ENCODE peak calls at places on chromosomes 6 and 20, in eight cellular contexts. One of them, this sample, is unnamed.

GRCh38 chr6:38271081-38271480 is 368.6 kb downstream of the BTBD9 start:
- DNase-seq in activated naive CD4-positive, alpha-beta T cell treated with anti-CD3 and anti-CD28 coated beads for 36 hours: no peak
- DNase-seq in stimulated activated CD8-positive, alpha-beta memory T cell treated with anti-CD3 and anti-CD28 coated beads, Interleukin-15, amount 100 ng/mL, for 24 hours: no peak
- DNase-seq in DMS153: no peak
- DNase-seq in D341Med: no peak
- DNase-seq in T1000: no peak
- DNase-seq in AG04450: no peak
- DNase-seq in pulmonary artery endothelial cell: no peak
- DNase-seq in this sample: no peak

GRCh38 chr6:151067684-151068596 is 171.8 kb upstream of the AKAP12 start:
- DNase-seq in activated naive CD4-positive, alpha-beta T cell treated with anti-CD3 and anti-CD28 coated beads for 36 hours: no peak
- DNase-seq in stimulated activated CD8-positive, alpha-beta memory T cell treated with anti-CD3 and anti-CD28 coated beads, Interleukin-15, amount 100 ng/mL, for 24 hours: no peak
- DNase-seq in DMS153: peak
- DNase-seq in D341Med: no peak
- DNase-seq in T1000: peak
- DNase-seq in AG04450: peak
- DNase-seq in pulmonary artery endothelial cell: peak
- DNase-seq in this sample: no peak

GRCh38 chr6:123962508-123962907 is 158.8 kb downstream of the NKAIN2 start:
- DNase-seq in activated naive CD4-positive, alpha-beta T cell treated with anti-CD3 and anti-CD28 coated beads for 36 hours: no peak
- DNase-seq in stimulated activated CD8-positive, alpha-beta memory T cell treated with anti-CD3 and anti-CD28 coated beads, Interleukin-15, amount 100 ng/mL, for 24 hours: no peak
- DNase-seq in DMS153: peak
- DNase-seq in D341Med: no peak
- DNase-seq in T1000: no peak
- DNase-seq in AG04450: no peak
- DNase-seq in pulmonary artery endothelial cell: no peak
- DNase-seq in this sample: no peak

GRCh38 chr6:90169328-90169886 is 127.2 kb downstream of the BACH2 start:
- DNase-seq in activated naive CD4-positive, alpha-beta T cell treated with anti-CD3 and anti-CD28 coated beads for 36 hours: no peak
- DNase-seq in stimulated activated CD8-positive, alpha-beta memory T cell treated with anti-CD3 and anti-CD28 coated beads, Interleukin-15, amount 100 ng/mL, for 24 hours: no peak
- DNase-seq in DMS153: no peak
- DNase-seq in D341Med: no peak
- DNase-seq in T1000: no peak
- DNase-seq in AG04450: no peak
- DNase-seq in pulmonary artery endothelial cell: no peak
- DNase-seq in this sample: no peak

GRCh38 chr6:142647436-142648389 is 297.3 kb downstream of the HIVEP2 start:
- DNase-seq in activated naive CD4-positive, alpha-beta T cell treated with anti-CD3 and anti-CD28 coated beads for 36 hours: no peak
- DNase-seq in stimulated activated CD8-positive, alpha-beta memory T cell treated with anti-CD3 and anti-CD28 coated beads, Interleukin-15, amount 100 ng/mL, for 24 hours: no peak
- DNase-seq in DMS153: no peak
- DNase-seq in D341Med: no peak
- DNase-seq in T1000: no peak
- DNase-seq in AG04450: no peak
- DNase-seq in pulmonary artery endothelial cell: no peak
- DNase-seq in this sample: no peak

GRCh38 chr20:9403481-9403880 is 110.9 kb upstream of the LAMP5 start:
- DNase-seq in activated naive CD4-positive, alpha-beta T cell treated with anti-CD3 and anti-CD28 coated beads for 36 hours: no peak
- DNase-seq in stimulated activated CD8-positive, alpha-beta memory T cell treated with anti-CD3 and anti-CD28 coated beads, Interleukin-15, amount 100 ng/mL, for 24 hours: no peak
- DNase-seq in DMS153: no peak
- DNase-seq in D341Med: no peak
- DNase-seq in T1000: no peak
- DNase-seq in AG04450: no peak
- DNase-seq in pulmonary artery endothelial cell: no peak
- DNase-seq in this sample: no peak

GRCh38 chr6:107823047-107823557 is 1.0 kb downstream of the SCML4 start:
- DNase-seq in activated naive CD4-positive, alpha-beta T cell treated with anti-CD3 and anti-CD28 coated beads for 36 hours: peak
- DNase-seq in stimulated activated CD8-positive, alpha-beta memory T cell treated with anti-CD3 and anti-CD28 coated beads, Interleukin-15, amount 100 ng/mL, for 24 hours: no peak
- DNase-seq in DMS153: no peak
- DNase-seq in D341Med: no peak
- DNase-seq in T1000: no peak
- DNase-seq in AG04450: no peak
- DNase-seq in pulmonary artery endothelial cell: no peak
- DNase-seq in this sample: no peak

GRCh38 chr6:4953440-4953839 is 50.4 kb downstream of the RPP40 start:
- DNase-seq in activated naive CD4-positive, alpha-beta T cell treated with anti-CD3 and anti-CD28 coated beads for 36 hours: no peak
- DNase-seq in stimulated activated CD8-positive, alpha-beta memory T cell treated with anti-CD3 and anti-CD28 coated beads, Interleukin-15, amount 100 ng/mL, for 24 hours: no peak
- DNase-seq in DMS153: no peak
- DNase-seq in D341Med: no peak
- DNase-seq in T1000: no peak
- DNase-seq in AG04450: no peak
- DNase-seq in pulmonary artery endothelial cell: no peak
- DNase-seq in this sample: no peak

GRCh38 chr20:32010666-32011065 is 428 bp downstream of the CCM2L start:
- DNase-seq in activated naive CD4-positive, alpha-beta T cell treated with anti-CD3 and anti-CD28 coated beads for 36 hours: no peak
- DNase-seq in stimulated activated CD8-positive, alpha-beta memory T cell treated with anti-CD3 and anti-CD28 coated beads, Interleukin-15, amount 100 ng/mL, for 24 hours: no peak
- DNase-seq in DMS153: no peak
- DNase-seq in D341Med: no peak
- DNase-seq in T1000: no peak
- DNase-seq in AG04450: no peak
- DNase-seq in pulmonary artery endothelial cell: no peak
- DNase-seq in this sample: no peak

GRCh38 chr6:121756643-121757042 is 321.2 kb downstream of the GJA1 start:
- DNase-seq in activated naive CD4-positive, alpha-beta T cell treated with anti-CD3 and anti-CD28 coated beads for 36 hours: no peak
- DNase-seq in stimulated activated CD8-positive, alpha-beta memory T cell treated with anti-CD3 and anti-CD28 coated beads, Interleukin-15, amount 100 ng/mL, for 24 hours: no peak
- DNase-seq in DMS153: no peak
- DNase-seq in D341Med: no peak
- DNase-seq in T1000: no peak
- DNase-seq in AG04450: no peak
- DNase-seq in pulmonary artery endothelial cell: no peak
- DNase-seq in this sample: no peak

GRCh38 chr6:139540276-139540675 is 165.8 kb upstream of the CITED2 start:
- DNase-seq in activated naive CD4-positive, alpha-beta T cell treated with anti-CD3 and anti-CD28 coated beads for 36 hours: peak
- DNase-seq in stimulated activated CD8-positive, alpha-beta memory T cell treated with anti-CD3 and anti-CD28 coated beads, Interleukin-15, amount 100 ng/mL, for 24 hours: no peak
- DNase-seq in DMS153: no peak
- DNase-seq in D341Med: no peak
- DNase-seq in T1000: no peak
- DNase-seq in AG04450: no peak
- DNase-seq in pulmonary artery endothelial cell: no peak
- DNase-seq in this sample: peak

GRCh38 chr6:134077301-134077700 is 24.9 kb upstream of the SLC2A12 start:
- DNase-seq in activated naive CD4-positive, alpha-beta T cell treated with anti-CD3 and anti-CD28 coated beads for 36 hours: no peak
- DNase-seq in stimulated activated CD8-positive, alpha-beta memory T cell treated with anti-CD3 and anti-CD28 coated beads, Interleukin-15, amount 100 ng/mL, for 24 hours: no peak
- DNase-seq in DMS153: no peak
- DNase-seq in D341Med: no peak
- DNase-seq in T1000: no peak
- DNase-seq in AG04450: no peak
- DNase-seq in pulmonary artery endothelial cell: no peak
- DNase-seq in this sample: no peak

GRCh38 chr6:11974089-11974488 is 38.0 kb upstream of the HIVEP1 start:
- DNase-seq in activated naive CD4-positive, alpha-beta T cell treated with anti-CD3 and anti-CD28 coated beads for 36 hours: no peak
- DNase-seq in stimulated activated CD8-positive, alpha-beta memory T cell treated with anti-CD3 and anti-CD28 coated beads, Interleukin-15, amount 100 ng/mL, for 24 hours: no peak
- DNase-seq in DMS153: no peak
- DNase-seq in D341Med: no peak
- DNase-seq in T1000: no peak
- DNase-seq in AG04450: no peak
- DNase-seq in pulmonary artery endothelial cell: no peak
- DNase-seq in this sample: peak

GRCh38 chr6:168196385-168196860 is 117.4 kb upstream of the FRMD1 start:
- DNase-seq in activated naive CD4-positive, alpha-beta T cell treated with anti-CD3 and anti-CD28 coated beads for 36 hours: no peak
- DNase-seq in stimulated activated CD8-positive, alpha-beta memory T cell treated with anti-CD3 and anti-CD28 coated beads, Interleukin-15, amount 100 ng/mL, for 24 hours: no peak
- DNase-seq in DMS153: peak
- DNase-seq in D341Med: no peak
- DNase-seq in T1000: no peak
- DNase-seq in AG04450: no peak
- DNase-seq in pulmonary artery endothelial cell: no peak
- DNase-seq in this sample: no peak

GRCh38 chr6:72784581-72784980 is 162.7 kb downstream of the KCNQ5 start:
- DNase-seq in activated naive CD4-positive, alpha-beta T cell treated with anti-CD3 and anti-CD28 coated beads for 36 hours: no peak
- DNase-seq in stimulated activated CD8-positive, alpha-beta memory T cell treated with anti-CD3 and anti-CD28 coated beads, Interleukin-15, amount 100 ng/mL, for 24 hours: no peak
- DNase-seq in DMS153: no peak
- DNase-seq in D341Med: no peak
- DNase-seq in T1000: peak
- DNase-seq in AG04450: no peak
- DNase-seq in pulmonary artery endothelial cell: no peak
- DNase-seq in this sample: peak

GRCh38 chr6:30600576-30600975 is 16.5 kb downstream of the PPP1R10 start:
- DNase-seq in activated naive CD4-positive, alpha-beta T cell treated with anti-CD3 and anti-CD28 coated beads for 36 hours: no peak
- DNase-seq in stimulated activated CD8-positive, alpha-beta memory T cell treated with anti-CD3 and anti-CD28 coated beads, Interleukin-15, amount 100 ng/mL, for 24 hours: no peak
- DNase-seq in DMS153: no peak
- DNase-seq in D341Med: no peak
- DNase-seq in T1000: no peak
- DNase-seq in AG04450: no peak
- DNase-seq in pulmonary artery endothelial cell: no peak
- DNase-seq in this sample: peak